ENCODE peak calls at places on chromosomes 11 and 22, in five cellular contexts. One of them, this sample, is unnamed.

GRCh38 chr11:31812392-31813241 is 1.5 kb upstream of the PAX6 start:
- DNase-seq in fibroblast of lung: no peak
- DNase-seq in germinal center: no peak
- DNase-seq in T47D: peak
- DNase-seq in stomach: no peak
- DNase-seq in this sample: peak

GRCh38 chr22:25420925-25421904 is 143.3 kb upstream of the GRK3 start:
- DNase-seq in T47D: peak
- DNase-seq in stomach: no peak
- DNase-seq in germinal center: no peak
- DNase-seq in fibroblast of lung: peak
- DNase-seq in this sample: no peak

GRCh38 chr11:123218451-123218850 is 23.4 kb upstream of the CLMP start:
- DNase-seq in fibroblast of lung: no peak
- DNase-seq in germinal center: no peak
- DNase-seq in stomach: no peak
- DNase-seq in T47D: no peak
- DNase-seq in this sample: no peak

GRCh38 chr11:45208135-45208534 is 61.7 kb downstream of the PRDM11 start:
- DNase-seq in stomach: no peak
- DNase-seq in fibroblast of lung: no peak
- DNase-seq in germinal center: no peak
- DNase-seq in T47D: no peak
- DNase-seq in this sample: no peak

GRCh38 chr11:101446238-101446637 is 137.6 kb downstream of the TRPC6 start:
- DNase-seq in T47D: no peak
- DNase-seq in stomach: no peak
- DNase-seq in fibroblast of lung: peak
- DNase-seq in germinal center: no peak
- DNase-seq in this sample: peak

GRCh38 chr11:41971592-41971991 is 512.1 kb upstream of the LRRC4C start:
- DNase-seq in germinal center: no peak
- DNase-seq in T47D: no peak
- DNase-seq in fibroblast of lung: no peak
- DNase-seq in stomach: no peak
- DNase-seq in this sample: no peak

GRCh38 chr11:116730568-116730967 is 42.2 kb downstream of the BUD13 start:
- DNase-seq in fibroblast of lung: peak
- DNase-seq in T47D: no peak
- DNase-seq in stomach: peak
- DNase-seq in germinal center: no peak
- DNase-seq in this sample: no peak

GRCh38 chr11:62896049-62896448 is 15.4 kb downstream of the SLC3A2 start:
- DNase-seq in T47D: no peak
- DNase-seq in stomach: no peak
- DNase-seq in fibroblast of lung: no peak
- DNase-seq in germinal center: no peak
- DNase-seq in this sample: no peak

GRCh38 chr22:16957781-16958180 is 50.2 kb downstream of the GAB4 start:
- DNase-seq in fibroblast of lung: no peak
- DNase-seq in germinal center: peak
- DNase-seq in T47D: no peak
- DNase-seq in stomach: no peak
- DNase-seq in this sample: no peak

This sample was measured in MG63.